ENCODE peak calls at places on chromosome 17, in eight cellular contexts. N, R, C, J, X, E, G and H are unnamed samples.

GRCh38 chr17:68511254-68511670 is 968 bp upstream of the PRKAR1A start:
- DNase-seq in N (no peak), C (no peak), G (no peak), E (no peak), J (no peak), X (no peak), R (no peak), H (no peak)

GRCh38 chr17:45877467-45877866 is 16.9 kb upstream of the MAPT start:
- DNase-seq in G (no peak), X (no peak), R (no peak), J (no peak), E (no peak), N (no peak), C (no peak), H (no peak)

GRCh38 chr17:19016297-19016696 is 11.7 kb upstream of the FAM83G start:
- DNase-seq in J (peak; percentile 31), C (no peak), N (no peak), R (no peak), X (no peak), E (peak; percentile 7), G (no peak), H (peak; percentile 59)

GRCh38 chr17:69254187-69254586 is 25.6 kb upstream of the ABCA10 start:
- DNase-seq in X (peak; percentile 17), E (no peak), G (no peak), R (no peak), C (no peak), J (no peak), N (no peak), H (no peak)

GRCh38 chr17:67076290-67076689 is 31.9 kb downstream of the CACNG1 start:
- DNase-seq in R (no peak), N (no peak), J (no peak), X (no peak), G (no peak), E (no peak), C (no peak), H (peak; percentile 46)

GRCh38 chr17:45006927-45007461 is 38.9 kb upstream of the C1QL1 start:
- DNase-seq in R (no peak), G (peak; percentile 25), X (peak; percentile 60), J (no peak), C (no peak), E (no peak), N (no peak), H (no peak)

GRCh38 chr17:64679710-64680216 is 17.7 kb upstream of the SMURF2 start:
- DNase-seq in N (peak; percentile 94), G (peak; percentile 99), R (peak; percentile 89), E (peak; percentile 31), J (no peak), X (peak; percentile 93), C (no peak), H (peak; percentile 53)

GRCh38 chr17:18377437-18378204 is at the start of gene EVPLL:
- DNase-seq in C (no peak), X (no peak), G (no peak), J (peak; percentile 91), R (no peak), N (no peak), E (peak; percentile 26), H (peak; percentile 53)

GRCh38 chr17:64781810-64782555 is 119.9 kb upstream of the SMURF2 start:
- DNase-seq in C (no peak), E (no peak), N (no peak), X (no peak), G (no peak), J (no peak), R (peak; percentile 48), H (no peak)

GRCh38 chr17:40097931-40098845 is 2.2 kb downstream of the NR1D1 start:
- DNase-seq in N (no peak), G (peak; percentile 84), E (peak; percentile 67), J (no peak), X (peak; percentile 56), C (no peak), R (no peak), H (peak; percentile 89)

GRCh38 chr17:29596811-29597210 is 3.9 kb downstream of the ANKRD13B start:
- DNase-seq in C (no peak), N (no peak), G (no peak), R (no peak), E (no peak), X (no peak), J (no peak), H (no peak)

GRCh38 chr17:80486692-80487091 is 10.3 kb upstream of the NPTX1 start:
- DNase-seq in X (no peak), G (no peak), J (peak; percentile 31), R (no peak), E (no peak), C (no peak), N (no peak), H (no peak)

GRCh38 chr17:20735796-20736195 is 156.3 kb downstream of the CDRT15L2 start:
- DNase-seq in R (no peak), C (no peak), J (no peak), G (no peak), E (no peak), N (no peak), X (no peak), H (no peak)

GRCh38 chr17:72338847-72339790 is 218.3 kb downstream of the SOX9 start:
- DNase-seq in X (peak; percentile 94), J (no peak), N (peak; percentile 69), R (peak; percentile 96), G (peak; percentile 93), E (peak; percentile 58), C (no peak), H (peak; percentile 52)

GRCh38 chr17:65155622-65156021 is 18.5 kb downstream of the RGS9 start:
- DNase-seq in X (no peak), G (no peak), R (no peak), J (no peak), N (no peak), E (no peak), C (no peak), H (no peak)

GRCh38 chr17:82204831-82205719 is 7.6 kb downstream of the CCDC57 start:
- DNase-seq in E (no peak), J (no peak), R (peak; percentile 84), G (peak; percentile 90), C (no peak), N (no peak), X (peak; percentile 71), H (no peak)

GRCh38 chr17:68431661-68432071 is 25.6 kb downstream of the WIPI1 start:
- DNase-seq in E (no peak), C (peak; percentile 28), N (no peak), X (peak; percentile 80), G (peak; percentile 59), R (peak; percentile 44), J (no peak), H (no peak)

GRCh38 chr17:29046440-29046839 is 3.5 kb downstream of the PIPOX start:
- DNase-seq in E (no peak), X (no peak), G (no peak), N (no peak), R (no peak), C (no peak), J (no peak), H (no peak)

GRCh38 chr17:30332057-30332542 is 1.8 kb downstream of the TMIGD1 start:
- DNase-seq in J (no peak), N (no peak), X (peak; percentile 68), E (no peak), G (peak; percentile 67), C (peak; percentile 22), R (no peak), H (no peak)

GRCh38 chr17:1109606-1110523 is 69.9 kb downstream of the ABR start:
- DNase-seq in J (peak; percentile 75), R (no peak), C (no peak), N (no peak), G (no peak), X (peak; percentile 18), E (peak; percentile 49), H (peak; percentile 86)

GRCh38 chr17:11935734-11936406 is 61.4 kb downstream of the ZNF18 start:
- DNase-seq in G (peak; percentile 16), C (no peak), N (no peak), J (no peak), X (peak; percentile 28), R (no peak), E (peak; percentile 40), H (no peak)

GRCh38 chr17:49969794-49970389 is 902 bp downstream of the DLX4 start:
- DNase-seq in C (no peak), X (no peak), E (no peak), J (no peak), G (no peak), R (no peak), N (no peak), H (no peak)
- H3K4me3 ChIP-seq in C (peak overlapping the region; percentile 57), X (no peak overlapping the region), E (peak overlapping the region; percentile 47), J (no peak overlapping the region), G (no peak overlapping the region), R (no peak overlapping the region), N (no peak overlapping the region), H (no peak overlapping the region)

DNA sequence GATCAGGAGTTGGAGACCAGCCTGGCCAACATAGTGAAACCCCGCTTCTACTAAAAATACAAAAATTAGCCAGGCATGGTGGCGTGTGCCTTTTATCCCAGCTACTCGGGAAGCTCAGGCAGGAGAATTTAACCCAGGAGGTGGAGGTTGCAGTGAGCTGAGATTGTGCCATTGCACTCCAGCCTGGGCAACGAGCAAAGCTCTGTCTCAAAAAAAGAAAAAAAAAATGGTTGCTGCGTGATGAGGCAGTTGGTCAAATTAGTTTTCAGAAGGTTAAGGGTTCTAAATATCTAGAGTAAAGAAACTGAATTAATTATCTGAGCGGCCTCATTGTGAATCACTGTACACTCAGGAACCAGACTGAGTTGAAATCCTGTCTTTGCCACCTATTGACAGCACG is 3.5 kb upstream of the CD68 start:
- DNase-seq in C (no peak), X (no peak), E (no peak), J (no peak), R (no peak), N (no peak), G (no peak), H (no peak)
- H3K4me3 ChIP-seq in C (no peak overlapping the region), X (no peak overlapping the region), E (no peak overlapping the region), J (no peak overlapping the region), R (no peak overlapping the region), N (no peak overlapping the region), G (no peak overlapping the region), H (no peak overlapping the region)

GRCh38 chr17:77882040-77882439 is 76.5 kb upstream of the TNRC6C start:
- DNase-seq in R (no peak), J (peak; percentile 17), E (no peak), N (no peak), C (no peak), X (no peak), G (no peak), H (no peak)

GRCh38 chr17:77881545-77881944 is 77.0 kb upstream of the TNRC6C start:
- DNase-seq in G (peak; percentile 30), N (peak; percentile 16), E (peak; percentile 95), X (peak; percentile 92), R (no peak), C (peak; percentile 71), J (peak; percentile 95), H (peak; percentile 93)

GRCh38 chr17:77884019-77884418 is 74.5 kb upstream of the TNRC6C start:
- DNase-seq in C (no peak), N (no peak), E (peak; percentile 78), X (no peak), R (no peak), G (no peak), J (peak; percentile 67), H (peak; percentile 80)

GRCh38 chr17:77883213-77883650 is 75.3 kb upstream of the TNRC6C start:
- DNase-seq in R (no peak), J (peak; percentile 47), X (no peak), G (no peak), C (no peak), E (no peak), N (no peak), H (no peak)

GRCh38 chr17:77882481-77883212 is 75.9 kb upstream of the TNRC6C start:
- DNase-seq in C (peak; percentile 88), E (peak; percentile 85), J (peak; percentile 85), G (no peak), R (no peak), N (no peak), X (peak; percentile 86), H (peak; percentile 87)
- H3K4me3 ChIP-seq in C (peak overlapping the region; percentile 36), E (no peak overlapping the region), J (no peak overlapping the region), G (no peak overlapping the region), R (no peak overlapping the region), N (no peak overlapping the region), X (no peak overlapping the region), H (no peak overlapping the region)

GRCh38 chr17:75723201-75723930 is 2.1 kb downstream of the ITGB4 start:
- DNase-seq in J (no peak), R (peak; percentile 44), C (no peak), E (peak; percentile 65), X (no peak), G (peak; percentile 21), N (no peak), H (no peak)
- H3K4me3 ChIP-seq in J (no peak overlapping the region), R (no peak overlapping the region), C (no peak overlapping the region), E (no peak overlapping the region), X (no peak overlapping the region), G (no peak overlapping the region), N (no peak overlapping the region), H (no peak overlapping the region)